ENCODE peak calls at places on chromosomes 11 and 22, in four cellular contexts. One of them, this sample, is unnamed. For H3K4me1, the result is how much of the 10 kb centered on the place peaks cover.

GRCh38 chr22:37420656-37421467 is 6.4 kb downstream of the ELFN2 start:
- DNase-seq in cardiac muscle cell: no peak
- DNase-seq in body of pancreas: no peak
- DNase-seq in adrenal gland: peak
- DNase-seq in this sample: no peak

GRCh38 chr11:128737704-128738103 is 43.8 kb downstream of the FLI1 start:
- DNase-seq in body of pancreas: no peak
- DNase-seq in adrenal gland: no peak
- DNase-seq in cardiac muscle cell: no peak
- DNase-seq in this sample: no peak

GRCh38 chr11:73335204-73335923 is 27.3 kb downstream of the ARHGEF17 start:
- DNase-seq in adrenal gland: peak
- DNase-seq in cardiac muscle cell: peak
- DNase-seq in body of pancreas: peak
- DNase-seq in this sample: peak

GRCh38 chr11:122981388-122982264 is at the start of gene BSX:
- DNase-seq in cardiac muscle cell: peak
- DNase-seq in adrenal gland: peak
- DNase-seq in body of pancreas: peak
- DNase-seq in this sample: peak

GRCh38 chr22:32323513-32324164 is 34.0 kb upstream of the RFPL3 start:
- DNase-seq in adrenal gland: no peak
- DNase-seq in body of pancreas: no peak
- DNase-seq in cardiac muscle cell: no peak
- DNase-seq in this sample: no peak

GRCh38 chr11:613369-613968 is 2.3 kb downstream of the IRF7 start:
- DNase-seq in adrenal gland: no peak
- DNase-seq in cardiac muscle cell: peak
- DNase-seq in body of pancreas: peak
- DNase-seq in this sample: peak

GRCh38 chr11:72236083-72236697 is 7.8 kb downstream of the PHOX2A start:
- DNase-seq in body of pancreas: no peak
- DNase-seq in adrenal gland: no peak
- DNase-seq in cardiac muscle cell: no peak
- DNase-seq in this sample: no peak

GRCh38 chr22:27358096-27358870 is 443.3 kb downstream of the MN1 start:
- DNase-seq in body of pancreas: no peak
- DNase-seq in cardiac muscle cell: no peak
- DNase-seq in adrenal gland: no peak
- DNase-seq in this sample: no peak

GRCh38 chr22:43268261-43268660 is 74.9 kb downstream of the SCUBE1 start:
- DNase-seq in cardiac muscle cell: no peak
- DNase-seq in body of pancreas: no peak
- DNase-seq in adrenal gland: no peak
- DNase-seq in this sample: no peak

GRCh38 chr22:22721681-22722309 is 77.4 kb downstream of the GGTLC2 start:
- DNase-seq in cardiac muscle cell: no peak
- DNase-seq in body of pancreas: no peak
- DNase-seq in adrenal gland: no peak
- DNase-seq in this sample: no peak

GRCh38 chr22:39723899-39724351 is 153.4 kb downstream of the CACNA1I start:
- DNase-seq in adrenal gland: peak
- DNase-seq in body of pancreas: no peak
- DNase-seq in cardiac muscle cell: no peak
- DNase-seq in this sample: no peak

GRCh38 chr11:12797996-12798395 is 123.8 kb downstream of the TEAD1 start:
- DNase-seq in body of pancreas: no peak
- DNase-seq in cardiac muscle cell: no peak
- DNase-seq in adrenal gland: no peak
- DNase-seq in this sample: no peak

GRCh38 chr22:22428222-22429098 is 80.1 kb downstream of the ZNF280B start:
- DNase-seq in cardiac muscle cell: no peak
- DNase-seq in adrenal gland: no peak
- DNase-seq in body of pancreas: no peak
- DNase-seq in this sample: no peak

GRCh38 chr11:19589567-19590260 is 122.9 kb upstream of the NAV2 start:
- DNase-seq in cardiac muscle cell: no peak
- DNase-seq in body of pancreas: no peak
- DNase-seq in adrenal gland: no peak
- DNase-seq in this sample: no peak

GRCh38 chr22:44942979-44943700 is 66.7 kb downstream of the PHF21B start:
- DNase-seq in adrenal gland: no peak
- DNase-seq in cardiac muscle cell: no peak
- DNase-seq in body of pancreas: no peak
- DNase-seq in this sample: no peak

GRCh38 chr11:92854162-92854561 is 115.3 kb upstream of the MTNR1B start:
- DNase-seq in body of pancreas: no peak
- DNase-seq in cardiac muscle cell: no peak
- DNase-seq in adrenal gland: no peak
- DNase-seq in this sample: no peak

GRCh38 chr22:20216863-20217499 is 51.1 kb downstream of the RTN4R start:
- DNase-seq in adrenal gland: no peak
- DNase-seq in cardiac muscle cell: no peak
- DNase-seq in body of pancreas: no peak
- DNase-seq in this sample: no peak

GRCh38 chr11:95877288-95877687 is 46.6 kb downstream of the MTMR2 start:
- DNase-seq in cardiac muscle cell: no peak
- DNase-seq in body of pancreas: no peak
- DNase-seq in adrenal gland: no peak
- DNase-seq in this sample: no peak
- H3K27ac ChIP-seq in cardiac muscle cell: no peak
- H3K27ac ChIP-seq in body of pancreas: no peak
- H3K27ac ChIP-seq in adrenal gland: no peak
- H3K27ac ChIP-seq in this sample: no peak

DNA sequence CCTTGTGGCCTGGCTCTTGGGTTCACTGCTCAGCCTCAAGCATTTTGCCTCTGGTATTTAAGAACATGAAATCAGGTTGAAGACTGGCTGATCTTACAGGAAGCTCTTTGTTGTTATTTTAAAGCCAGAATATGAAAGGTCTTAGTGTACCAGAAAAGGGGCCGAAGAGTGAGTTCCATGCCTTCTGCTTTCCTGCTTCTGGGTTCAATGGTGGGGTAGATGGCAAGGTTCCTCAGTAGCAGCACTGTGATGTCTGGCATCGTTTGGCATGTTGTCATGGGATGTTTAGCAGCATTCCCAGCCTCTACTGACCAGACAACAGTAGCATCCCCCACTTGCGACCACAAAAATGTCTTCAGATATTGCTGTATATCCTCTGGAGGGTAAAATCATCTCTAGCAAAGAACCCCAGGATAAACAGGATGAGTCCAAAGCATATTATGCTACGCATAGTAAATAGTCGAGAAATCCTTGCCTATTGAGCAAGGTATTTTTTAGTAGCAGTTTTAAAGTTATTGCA is 2.4 kb downstream of the VPS26B start:
- DNase-seq in cardiac muscle cell: no peak
- DNase-seq in body of pancreas: no peak
- DNase-seq in adrenal gland: no peak
- DNase-seq in this sample: no peak
- H3K4me1 ChIP-seq in cardiac muscle cell: under half
- H3K4me1 ChIP-seq in body of pancreas: under half
- H3K4me1 ChIP-seq in adrenal gland: half or more
- H3K4me1 ChIP-seq in this sample: under half

GRCh38 chr22:30396871-30397655 is at the start of gene SEC14L2:
- DNase-seq in body of pancreas: peak
- DNase-seq in cardiac muscle cell: peak
- DNase-seq in adrenal gland: no peak
- DNase-seq in this sample: peak

GRCh38 chr22:30400159-30400558 is 3.3 kb downstream of the SEC14L2 start:
- DNase-seq in adrenal gland: no peak
- DNase-seq in cardiac muscle cell: no peak
- DNase-seq in body of pancreas: no peak
- DNase-seq in this sample: no peak

GRCh38 chr22:30398685-30399680 is 2.2 kb downstream of the SEC14L2 start:
- DNase-seq in adrenal gland: no peak
- DNase-seq in body of pancreas: no peak
- DNase-seq in cardiac muscle cell: no peak
- DNase-seq in this sample: no peak

GRCh38 chr22:30399718-30400117 is 2.9 kb downstream of the SEC14L2 start:
- DNase-seq in cardiac muscle cell: no peak
- DNase-seq in body of pancreas: no peak
- DNase-seq in adrenal gland: no peak
- DNase-seq in this sample: no peak

GRCh38 chr22:30397656-30398635 is 1.1 kb downstream of the SEC14L2 start:
- DNase-seq in body of pancreas: no peak
- DNase-seq in cardiac muscle cell: no peak
- DNase-seq in adrenal gland: no peak
- DNase-seq in this sample: no peak
- TF ChIP-seq CTCF in body of pancreas: no peak
- TF ChIP-seq CTCF in cardiac muscle cell: no peak
- TF ChIP-seq CTCF in adrenal gland: no peak
- TF ChIP-seq CTCF in this sample: no peak

DNA sequence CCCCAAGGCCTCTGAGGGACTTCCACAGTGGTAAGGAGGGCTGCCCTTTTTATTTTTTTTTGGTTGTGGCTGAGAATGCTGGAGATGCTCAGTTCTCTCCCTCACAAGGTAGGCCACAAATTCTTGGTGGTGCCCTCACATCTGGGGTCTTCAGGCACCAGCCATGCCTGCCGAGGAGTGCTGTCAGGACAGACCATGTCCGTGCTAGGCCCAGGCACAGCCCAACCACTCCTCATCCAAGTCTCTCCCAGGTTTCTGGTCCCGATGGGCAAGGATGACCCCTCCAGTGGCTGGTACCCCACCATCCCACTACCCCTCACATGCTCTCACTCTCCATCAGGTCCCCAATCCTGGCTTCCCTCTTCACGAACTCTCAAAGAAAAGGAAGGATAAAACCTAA is 4.2 kb downstream of the THY1 start:
- DNase-seq in body of pancreas: no peak
- DNase-seq in adrenal gland: no peak
- DNase-seq in cardiac muscle cell: no peak
- DNase-seq in this sample: no peak
- H3K27ac ChIP-seq in body of pancreas: no peak
- H3K27ac ChIP-seq in adrenal gland: no peak
- H3K27ac ChIP-seq in cardiac muscle cell: no peak
- H3K27ac ChIP-seq in this sample: peak

GRCh38 chr11:46347637-46348311 is 511 bp downstream of the DGKZ start:
- DNase-seq in cardiac muscle cell: no peak
- DNase-seq in adrenal gland: no peak
- DNase-seq in body of pancreas: peak
- DNase-seq in this sample: peak
- H3K4me1 ChIP-seq in cardiac muscle cell: under half
- H3K4me1 ChIP-seq in adrenal gland: under half
- H3K4me1 ChIP-seq in body of pancreas: half or more
- H3K4me1 ChIP-seq in this sample: under half

This sample was measured in thyroid gland.